ENCODE peak calls at places on chromosomes 5 and 9, in nine cellular contexts. C, F, U, N, Y, K, P, M and J are unnamed samples.

GRCh38 chr9:89012294-89013042 is 21.2 kb downstream of the S1PR3 start:
- DNase-seq in F (no peak), N (no peak), U (no peak), Y (no peak), K (no peak), M (no peak), C (no peak), P (no peak), J (no peak)

GRCh38 chr5:172420215-172420934 is 34.0 kb downstream of the SH3PXD2B start:
- DNase-seq in Y (no peak), N (no peak), C (peak; percentile 80), M (peak; percentile 34), F (peak; percentile 84), U (peak; percentile 86), K (peak; percentile 90), P (peak; percentile 88), J (no peak)

GRCh38 chr9:91424403-91425176 is 958 bp upstream of the NFIL3 start:
- DNase-seq in P (peak; percentile 92), U (peak; percentile 83), N (peak; percentile 52), M (peak; percentile 60), C (peak; percentile 77), K (peak; percentile 62), Y (peak; percentile 52), F (peak; percentile 90), J (peak; percentile 32)

GRCh38 chr9:131418143-131419028 is 24.5 kb downstream of the PRRC2B start:
- DNase-seq in K (no peak), C (peak; percentile 56), N (no peak), P (no peak), Y (no peak), M (no peak), U (no peak), F (no peak), J (no peak)

GRCh38 chr9:5864446-5864845 is 26.2 kb upstream of the MLANA start:
- DNase-seq in F (no peak), U (no peak), P (no peak), K (no peak), N (no peak), M (no peak), Y (no peak), C (no peak), J (no peak)

GRCh38 chr9:94110821-94111252 is 26.6 kb downstream of the PTPDC1 start:
- DNase-seq in Y (no peak), P (no peak), N (no peak), F (peak; percentile 88), C (no peak), M (no peak), U (no peak), K (no peak), J (no peak)

GRCh38 chr5:96809898-96810297 is 2.2 kb upstream of the ERAP1 start:
- DNase-seq in Y (no peak), M (no peak), P (no peak), C (no peak), N (no peak), F (no peak), U (no peak), K (no peak), J (peak; percentile 6)

GRCh38 chr5:149707097-149707496 is 23.0 kb upstream of the PPARGC1B start:
- DNase-seq in Y (no peak), M (no peak), N (no peak), P (no peak), F (no peak), U (no peak), C (no peak), K (no peak), J (no peak)

GRCh38 chr5:99104538-99105132 is 175.8 kb upstream of the CHD1 start:
- DNase-seq in P (no peak), N (no peak), K (no peak), F (peak; percentile 29), M (no peak), U (no peak), Y (no peak), C (peak; percentile 23), J (no peak)

GRCh38 chr5:179698935-179699639 is at the start of gene CANX:
- DNase-seq in C (peak; percentile 27), U (no peak), Y (no peak), P (no peak), K (no peak), F (no peak), N (no peak), M (no peak), J (no peak)

GRCh38 chr5:103031607-103032006 is 88.3 kb downstream of the GIN1 start:
- DNase-seq in N (no peak), Y (no peak), F (peak; percentile 27), C (no peak), K (no peak), M (no peak), P (no peak), U (no peak), J (no peak)

GRCh38 chr5:5309645-5310044 is 112.8 kb upstream of the ICE1 start:
- DNase-seq in F (no peak), M (no peak), P (no peak), N (no peak), K (no peak), Y (no peak), U (no peak), C (no peak), J (no peak)

GRCh38 chr5:132813599-132814440 is 718 bp downstream of the SOWAHA start:
- DNase-seq in C (peak; percentile 31), M (no peak), U (peak; percentile 72), K (no peak), Y (peak; percentile 21), F (peak; percentile 30), P (no peak), N (no peak), J (no peak)

GRCh38 chr5:116076496-116076895 is 8.3 kb upstream of the COMMD10 start:
- DNase-seq in K (no peak), F (no peak), C (no peak), Y (no peak), M (no peak), P (no peak), N (no peak), U (no peak), J (no peak)

GRCh38 chr5:96734871-96735325 is 72.7 kb downstream of the CAST start:
- DNase-seq in P (no peak), M (no peak), N (no peak), U (no peak), K (no peak), C (no peak), F (peak; percentile 69), Y (no peak), J (no peak)

GRCh38 chr5:173720341-173721258 is 104.2 kb upstream of the BOD1 start:
- DNase-seq in F (no peak), Y (no peak), C (no peak), N (no peak), M (no peak), K (no peak), U (no peak), P (no peak), J (no peak)

GRCh38 chr5:43420241-43420640 is 8.1 kb upstream of the CCL28 start:
- DNase-seq in P (no peak), M (no peak), C (no peak), K (no peak), N (no peak), F (peak; percentile 31), U (no peak), Y (no peak), J (no peak)

GRCh38 chr5:77867194-77867691 is 91.1 kb upstream of the TBCA start:
- DNase-seq in M (no peak), U (no peak), P (no peak), F (peak; percentile 25), Y (no peak), N (no peak), C (peak; percentile 28), K (no peak), J (no peak)

GRCh38 chr5:9621379-9621903 is 8.7 kb downstream of the TAS2R1 start:
- DNase-seq in K (no peak), U (no peak), Y (no peak), C (peak; percentile 26), F (peak; percentile 51), M (no peak), N (no peak), P (no peak), J (no peak)

GRCh38 chr9:101393135-101393534 is 5.3 kb downstream of the MRPL50 start:
- DNase-seq in P (no peak), K (no peak), U (no peak), C (no peak), Y (no peak), F (no peak), M (no peak), N (no peak), J (no peak)

GRCh38 chr9:14421291-14421690 is 107.3 kb upstream of the NFIB start:
- DNase-seq in P (no peak), N (no peak), Y (no peak), C (no peak), F (no peak), M (no peak), K (no peak), U (no peak), J (no peak)

GRCh38 chr5:171577042-171577441 is 157.6 kb downstream of the FGF18 start:
- DNase-seq in K (no peak), Y (no peak), C (no peak), M (no peak), P (no peak), F (no peak), N (no peak), U (no peak), J (no peak)

GRCh38 chr9:83413367-83413766 is 124.8 kb downstream of the FRMD3 start:
- DNase-seq in P (no peak), K (no peak), F (no peak), U (no peak), Y (no peak), M (no peak), C (no peak), N (no peak), J (no peak)

GRCh38 chr5:149060325-149060724 is 2.5 kb downstream of the SH3TC2 start:
- DNase-seq in M (no peak), U (no peak), F (peak; percentile 66), C (peak; percentile 89), K (peak; percentile 56), Y (no peak), P (no peak), N (no peak), J (no peak)

GRCh38 chr5:175842947-175843793 is 28.2 kb upstream of the CPLX2 start:
- DNase-seq in C (peak; percentile 80), N (no peak), M (no peak), K (peak; percentile 81), U (no peak), F (peak; percentile 85), Y (no peak), P (no peak), J (no peak)

GRCh38 chr5:115079934-115080623 is 89.6 kb downstream of the TRIM36 start:
- DNase-seq in Y (no peak), U (no peak), M (no peak), F (no peak), K (no peak), N (no peak), P (no peak), C (no peak), J (no peak)

GRCh38 chr5:172902497-172903472 is 56.4 kb upstream of the RPL26L1 start:
- DNase-seq in C (peak; percentile 90), U (peak; percentile 74), P (peak; percentile 92), K (peak; percentile 97), N (no peak), M (no peak), F (peak; percentile 99), Y (no peak), J (no peak)

GRCh38 chr5:127353761-127354160 is 63.2 kb downstream of the MEGF10 start:
- DNase-seq in U (peak; percentile 28), C (no peak), Y (no peak), F (no peak), N (no peak), K (peak; percentile 10), P (no peak), M (no peak), J (no peak)

GRCh38 chr9:133658442-133659431 is 22.6 kb downstream of the DBH start:
- DNase-seq in K (no peak), U (peak; percentile 67), C (peak; percentile 40), P (peak; percentile 61), M (peak; percentile 24), Y (no peak), N (no peak), F (peak; percentile 36), J (no peak)

GRCh38 chr9:649128-650074 is 192.1 kb upstream of the DMRT1 start:
- DNase-seq in U (no peak), N (no peak), K (no peak), Y (no peak), C (no peak), M (no peak), P (no peak), F (no peak), J (no peak)

GRCh38 chr9:94714494-94714893 is 12.0 kb upstream of the AOPEP start:
- DNase-seq in M (no peak), N (no peak), C (no peak), P (no peak), Y (no peak), F (peak; percentile 29), K (no peak), U (no peak), J (no peak)